ENCODE peak calls at places on chromosomes 6 and 20, in six cellular contexts. E, D, O, S, N and X are unnamed samples.

GRCh38 chr6:43088654-43089056 is 12.5 kb downstream of the PTK7 start:
- DNase-seq in E (no peak), D (no peak), O (no peak), S (no peak), N (no peak), X (no peak)

GRCh38 chr20:58094160-58094559 is 134.3 kb downstream of the ANKRD60 start:
- DNase-seq in E (no peak), D (no peak), O (no peak), S (no peak), N (no peak), X (no peak)

GRCh38 chr20:840858-841567 is 7.5 kb downstream of the FAM110A start:
- DNase-seq in E (no peak), D (no peak), O (no peak), S (peak), N (no peak), X (no peak)

GRCh38 chr6:142341855-142342330 is 40.1 kb downstream of the ADGRG6 start:
- DNase-seq in E (no peak), D (no peak), O (no peak), S (no peak), N (no peak), X (no peak)

GRCh38 chr6:129989396-129989795 is 29.0 kb upstream of the L3MBTL3 start:
- DNase-seq in E (no peak), D (no peak), O (no peak), S (no peak), N (no peak), X (no peak)

GRCh38 chr6:134774244-134774643 is 175.7 kb downstream of the ALDH8A1 start:
- DNase-seq in E (no peak), D (no peak), O (no peak), S (no peak), N (no peak), X (no peak)

GRCh38 chr6:31836036-31836675 is 8.6 kb downstream of the HSPA1B start:
- DNase-seq in E (no peak), D (no peak), O (no peak), S (no peak), N (peak), X (no peak)

GRCh38 chr6:87902383-87902782 is 145.3 kb upstream of the SPACA1 start:
- DNase-seq in E (no peak), D (no peak), O (no peak), S (no peak), N (no peak), X (no peak)

GRCh38 chr20:50190251-50191064 is at the start of gene CEBPB:
- DNase-seq in E (no peak), D (peak), O (no peak), S (peak), N (peak), X (peak)

GRCh38 chr20:50191065-50191565 is 485 bp downstream of the CEBPB start:
- DNase-seq in E (no peak), D (no peak), O (no peak), S (no peak), N (peak), X (no peak)

GRCh38 chr20:50192364-50193168 is 1.9 kb downstream of the CEBPB start:
- DNase-seq in E (peak), D (peak), O (no peak), S (peak), N (peak), X (peak)

GRCh38 chr20:50193169-50193850 is 2.7 kb downstream of the CEBPB start:
- DNase-seq in E (no peak), D (no peak), O (no peak), S (no peak), N (peak), X (no peak)

GRCh38 chr20:50191566-50192363 is 1.1 kb downstream of the CEBPB start:
- DNase-seq in E (no peak), D (peak), O (no peak), S (peak), N (peak), X (peak)
- TF ChIP-seq POLR2A in E (peak), D (no peak), O (peak), S (no peak), N (peak), X (peak)

GRCh38 chr6:39847216-39847615 is 55.0 kb downstream of the DAAM2 start:
- DNase-seq in E (no peak), D (no peak), O (no peak), S (no peak), N (no peak), X (no peak)
- TF ChIP-seq POLR2AphosphoS5 in E (no peak), D (no peak), O (no peak), S (no peak), N (no peak), X (no peak)

GRCh38 chr6:55009114-55009513 is 162.5 kb downstream of the FAM83B start:
- DNase-seq in E (no peak), D (no peak), O (no peak), S (no peak), N (no peak), X (no peak)

GRCh38 chr6:54998576-54998975 is 152.0 kb downstream of the FAM83B start:
- DNase-seq in E (no peak), D (no peak), O (no peak), S (no peak), N (no peak), X (no peak)

DNA sequence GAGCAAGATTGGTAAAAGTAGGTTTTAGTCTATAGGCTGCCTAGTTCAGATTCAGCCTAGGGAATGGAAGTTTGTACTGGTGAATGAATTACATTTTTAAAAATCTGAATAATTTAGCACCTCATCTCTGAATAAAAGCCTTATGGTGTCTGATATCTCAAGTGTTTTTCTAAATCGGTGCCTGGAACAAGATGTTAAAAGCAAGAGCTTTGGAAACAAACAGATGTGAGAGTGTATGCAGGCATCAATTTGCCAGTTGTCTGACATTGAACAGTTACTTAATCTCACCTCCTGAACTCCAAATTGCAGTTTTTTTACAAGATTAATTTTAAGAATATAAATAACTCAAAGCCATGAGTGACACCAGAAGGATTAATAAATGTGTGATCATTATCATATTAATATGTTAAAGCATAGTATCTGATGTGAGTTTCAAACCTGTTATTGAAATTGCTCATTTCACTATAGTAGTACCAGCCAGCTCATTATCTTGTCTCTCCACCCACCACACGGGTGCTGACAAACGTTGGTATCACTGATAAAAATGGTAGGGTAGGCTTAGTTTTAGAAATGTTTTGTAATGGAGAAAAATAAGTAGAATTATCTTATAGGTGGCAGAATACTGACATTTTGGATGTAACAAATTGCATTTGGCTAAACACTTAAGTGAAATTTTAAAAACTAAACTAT is 157.3 kb downstream of the FAM83B start:
- DNase-seq in E (no peak), D (no peak), O (no peak), S (no peak), N (no peak), X (no peak)
- TF ChIP-seq TAF1 in E (no peak), D (no peak), O (no peak), S (no peak), N (no peak), X (no peak)

DNA sequence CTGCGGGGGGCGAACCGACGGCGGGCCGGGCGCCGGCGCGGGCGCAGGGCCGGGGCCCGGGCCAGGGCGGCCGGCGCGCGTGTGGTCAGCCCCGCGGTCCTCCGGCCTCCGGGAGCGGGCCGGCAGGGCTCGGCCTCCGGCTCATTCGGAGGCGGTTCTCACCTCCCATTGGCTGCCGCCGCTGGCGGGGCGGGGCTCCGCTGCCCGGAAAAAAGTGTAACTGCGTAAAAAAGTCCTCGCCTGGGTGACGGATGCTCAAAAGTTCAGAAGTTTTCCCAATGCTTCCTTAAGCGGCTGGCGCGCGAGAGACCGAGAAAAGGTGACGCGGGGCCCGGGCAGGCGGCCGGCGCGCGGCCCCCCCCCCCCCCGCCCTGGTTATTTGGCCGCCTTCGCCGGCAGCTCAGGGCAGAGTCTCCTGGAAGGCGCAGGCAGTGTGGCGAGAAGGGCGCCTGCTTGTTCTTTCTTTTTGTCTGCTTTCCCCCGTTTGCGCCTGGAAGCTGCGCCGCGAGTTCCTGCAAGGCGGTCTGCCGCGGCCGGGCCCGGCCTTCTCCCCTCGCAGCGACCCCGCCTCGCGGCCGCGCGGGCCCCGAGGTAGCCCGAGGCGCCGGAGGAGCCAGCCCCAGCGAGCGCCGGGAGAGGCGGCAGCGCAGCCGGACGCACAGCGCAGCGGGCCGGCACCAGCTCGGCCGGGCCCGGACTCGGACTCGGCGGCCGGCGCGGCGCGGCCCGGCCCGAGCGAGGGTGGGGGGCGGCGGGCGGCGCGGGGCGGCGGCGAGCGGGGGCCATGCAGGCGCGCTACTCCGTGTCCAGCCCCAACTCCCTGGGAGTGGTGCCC is at the start of gene FOXC1:
- DNase-seq in E (no peak), D (peak), O (no peak), S (peak), N (no peak), X (peak)
- TF ChIP-seq POLR2A in E (peak), D (no peak), O (no peak), S (no peak), N (no peak), X (no peak)

GRCh38 chr6:1385129-1386042 is 4.0 kb upstream of the FOXF2 start:
- DNase-seq in E (no peak), D (no peak), O (no peak), S (no peak), N (no peak), X (no peak)
- TF ChIP-seq POLR2AphosphoS5 in E (no peak), D (no peak), O (no peak), S (no peak), N (no peak), X (no peak)

GRCh38 chr6:163128324-163128723 is 286.2 kb upstream of the QKI start:
- DNase-seq in E (no peak), D (no peak), O (no peak), S (no peak), N (no peak), X (no peak)
- TF ChIP-seq TAF1 in E (no peak), D (no peak), O (no peak), S (no peak), N (no peak), X (no peak)

DNA sequence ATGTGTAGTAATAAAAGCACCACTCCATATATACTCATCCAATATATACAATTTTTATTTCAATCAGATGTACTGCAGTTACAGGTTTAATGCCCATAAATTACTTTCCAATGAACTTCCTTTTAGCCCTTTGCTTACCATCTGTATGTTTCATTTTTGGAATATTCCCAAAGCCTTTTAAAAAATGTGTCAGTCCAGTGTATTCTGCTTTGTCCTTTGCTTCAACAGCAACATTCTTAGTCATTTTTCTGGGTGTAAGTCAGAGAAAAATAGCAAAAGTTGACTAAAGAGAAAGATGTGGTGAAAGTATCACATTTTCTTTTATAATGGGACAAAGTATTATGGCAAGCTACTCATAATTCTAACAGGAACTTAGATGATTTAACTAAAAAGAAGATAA is 15.2 kb downstream of the DSE start:
- DNase-seq in E (no peak), D (no peak), O (no peak), S (no peak), N (no peak), X (no peak)
- TF ChIP-seq POLR2A in E (no peak), D (no peak), O (no peak), S (no peak), N (no peak), X (no peak)

DNA sequence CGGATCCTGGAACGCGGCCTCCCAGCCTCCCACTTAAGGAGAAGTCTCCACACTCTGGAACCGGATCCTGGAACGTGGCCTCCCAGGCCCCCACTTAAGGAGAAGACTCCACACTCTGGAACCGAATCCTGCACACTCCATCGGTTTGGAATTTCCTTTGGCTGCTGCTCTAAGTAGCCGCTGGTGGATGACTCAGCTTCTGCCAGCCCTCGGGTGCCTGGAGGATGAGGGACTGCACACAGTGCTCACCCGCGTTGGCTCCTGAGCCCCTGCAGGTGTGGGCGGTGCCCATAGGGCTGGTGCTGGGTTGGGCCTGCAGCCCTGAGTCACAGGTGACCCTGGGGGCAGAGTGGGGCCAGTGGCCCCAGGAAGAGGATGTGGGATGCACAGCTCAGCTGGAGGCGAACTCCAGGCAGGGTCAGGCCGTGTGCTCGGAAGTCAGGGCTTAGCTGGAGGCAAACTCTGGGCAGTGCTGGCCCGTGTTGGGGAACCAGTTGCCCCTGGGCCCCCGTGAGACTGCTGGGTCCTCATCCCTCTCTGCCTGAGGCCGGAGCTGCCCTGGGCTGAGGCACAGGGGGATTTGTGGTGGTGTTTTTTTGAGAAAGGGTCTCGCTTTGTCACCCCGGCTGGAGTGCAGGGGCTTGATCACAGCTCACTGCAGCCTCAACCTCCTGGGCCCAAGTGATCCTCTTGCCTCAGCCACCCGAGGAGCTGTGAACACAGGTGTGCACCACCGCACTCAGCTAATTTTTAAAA is 13.9 kb upstream of the TNFRSF6B start:
- DNase-seq in E (no peak), D (no peak), O (no peak), S (peak), N (no peak), X (no peak)
- TF ChIP-seq POLR2AphosphoS5 in E (no peak), D (no peak), O (no peak), S (no peak), N (no peak), X (no peak)

DNA sequence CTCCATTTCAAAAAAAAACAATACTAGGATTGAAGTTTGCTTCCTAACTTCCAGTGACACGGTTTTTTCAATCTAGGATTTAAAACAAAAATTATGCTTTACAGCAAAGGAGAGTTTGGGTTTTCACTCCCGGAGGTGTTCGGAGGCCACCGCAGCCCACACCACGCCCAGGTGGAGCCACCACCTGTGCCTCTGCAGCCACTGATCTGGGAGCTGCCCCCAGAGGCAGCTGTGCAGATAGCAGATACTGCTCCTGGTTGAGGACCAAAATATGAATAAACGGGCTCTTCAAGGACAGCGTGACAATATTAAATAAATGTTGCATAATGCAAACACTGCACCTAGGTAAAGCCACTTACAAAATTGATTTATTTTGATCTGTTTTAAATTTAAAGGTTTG is 30.2 kb downstream of the DLL1 start:
- DNase-seq in E (no peak), D (no peak), O (no peak), S (no peak), N (peak), X (no peak)
- TF ChIP-seq TAF1 in E (no peak), D (no peak), O (no peak), S (no peak), N (no peak), X (no peak)

GRCh38 chr6:53614676-53615075 is 50.9 kb downstream of the KLHL31 start:
- DNase-seq in E (no peak), D (no peak), O (no peak), S (peak), N (no peak), X (no peak)

GRCh38 chr6:53618219-53618618 is 47.3 kb downstream of the KLHL31 start:
- DNase-seq in E (no peak), D (no peak), O (no peak), S (no peak), N (no peak), X (no peak)

GRCh38 chr6:53611342-53611741 is 54.2 kb downstream of the KLHL31 start:
- DNase-seq in E (no peak), D (no peak), O (no peak), S (no peak), N (no peak), X (no peak)

GRCh38 chr6:53616450-53617357 is 48.9 kb downstream of the KLHL31 start:
- DNase-seq in E (no peak), D (no peak), O (no peak), S (peak), N (no peak), X (no peak)

DNA sequence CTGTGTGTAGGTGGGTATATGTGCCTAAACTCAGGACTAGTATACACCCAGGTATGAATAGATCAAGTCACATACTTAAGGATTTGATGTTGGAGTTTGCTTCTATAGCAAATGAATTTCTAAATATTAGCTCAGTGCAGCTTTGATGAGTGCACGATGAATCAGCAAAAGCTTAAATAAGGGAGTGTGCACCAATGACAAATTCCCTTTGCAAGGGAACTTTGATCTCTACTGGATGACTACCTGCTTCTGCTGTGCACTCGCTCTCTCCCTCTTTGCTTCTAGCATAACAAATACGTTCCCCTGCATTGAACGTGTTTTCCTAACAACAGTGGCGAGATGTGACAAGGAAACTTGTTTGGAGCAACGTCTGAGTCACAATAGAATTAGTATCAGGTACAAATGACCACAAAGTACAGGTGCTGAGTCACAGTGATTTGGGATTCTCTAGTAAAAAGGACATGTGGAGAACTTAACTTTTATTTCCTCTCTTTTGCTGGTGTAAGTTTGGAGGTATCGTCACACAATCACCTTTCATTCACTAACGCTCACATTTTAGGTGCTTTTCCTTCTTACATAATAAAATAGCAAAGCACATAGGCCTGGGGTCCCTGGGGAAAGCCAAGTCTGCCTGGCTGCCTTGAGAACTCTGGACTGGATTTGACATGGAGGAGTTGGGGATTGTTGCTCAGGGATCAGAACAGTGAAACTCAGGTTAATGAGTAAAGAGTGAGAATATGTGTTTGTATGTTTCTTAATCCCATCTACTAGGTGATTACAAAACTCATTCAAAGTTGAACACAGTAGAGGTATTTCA is 49.7 kb downstream of the KLHL31 start:
- DNase-seq in E (no peak), D (no peak), O (no peak), S (peak), N (peak), X (no peak)
- TF ChIP-seq POLR2A in E (no peak), D (no peak), O (no peak), S (peak), N (no peak), X (no peak)